ENCODE peak calls at places on chromosome 2, in seven cellular contexts. G, M, S, N, H, W and Y are unnamed samples. For H3K27me3 and H3K4me1, the result is how much of the 10 kb centered on the place peaks cover.

GRCh38 chr2:26559556-26559955 is 81.6 kb downstream of the CIB4 start:
- DNase-seq in G (no peak), N (no peak), H (no peak), W (no peak), S (no peak), M (no peak), Y (no peak)

GRCh38 chr2:139864821-139865302 is 1084.7 kb upstream of the NXPH2 start:
- DNase-seq in S (no peak), W (no peak), N (no peak), M (no peak), H (no peak), G (no peak), Y (no peak)

GRCh38 chr2:42829556-42830510 is 37.5 kb upstream of the HAAO start:
- DNase-seq in G (no peak), S (no peak), H (no peak), M (no peak), N (no peak), W (peak), Y (no peak)

GRCh38 chr2:193670478-193670877 is 1475.7 kb upstream of the TMEFF2 start:
- DNase-seq in H (no peak), M (no peak), G (no peak), W (no peak), S (no peak), N (no peak), Y (no peak)

GRCh38 chr2:77397763-77398162 is 124.4 kb downstream of the LRRTM4 start:
- DNase-seq in W (no peak), S (no peak), M (no peak), N (no peak), H (no peak), G (no peak), Y (no peak)

GRCh38 chr2:132651115-132652099 is 18.6 kb downstream of the LYPD1 start:
- DNase-seq in H (no peak), M (peak), W (no peak), G (no peak), S (no peak), N (peak), Y (no peak)

GRCh38 chr2:206424134-206424533 is 19.2 kb upstream of the ADAM23 start:
- DNase-seq in M (no peak), G (no peak), H (no peak), W (no peak), N (peak), S (no peak), Y (no peak)

GRCh38 chr2:64114063-64114911 is 29.9 kb downstream of the PELI1 start:
- DNase-seq in G (no peak), S (no peak), N (peak), M (no peak), W (no peak), H (no peak), Y (no peak)

GRCh38 chr2:158600155-158600802 is 143.5 kb downstream of the PKP4 start:
- DNase-seq in W (peak), S (peak), M (peak), N (peak), H (peak), G (no peak), Y (peak)

GRCh38 chr2:42973771-42974170 is 181.4 kb upstream of the HAAO start:
- DNase-seq in W (no peak), S (no peak), N (peak), G (peak), H (no peak), M (no peak), Y (peak)

GRCh38 chr2:160253440-160254296 is 53.6 kb upstream of the ITGB6 start:
- DNase-seq in N (no peak), G (no peak), W (no peak), S (no peak), M (no peak), H (no peak), Y (no peak)

GRCh38 chr2:108316194-108316880 is 27.6 kb downstream of the SULT1C2 start:
- DNase-seq in N (no peak), M (no peak), H (no peak), G (no peak), S (no peak), W (peak), Y (no peak)

GRCh38 chr2:201257941-201258665 is 2.2 kb upstream of the CASP8 start:
- DNase-seq in S (peak), G (peak), N (peak), M (peak), W (peak), H (peak), Y (peak)

GRCh38 chr2:62149708-62150107 is 46.2 kb upstream of the B3GNT2 start:
- DNase-seq in M (no peak), S (no peak), N (peak), G (no peak), H (no peak), W (no peak), Y (no peak)

GRCh38 chr2:232687382-232688160 is 9.6 kb upstream of the GIGYF2 start:
- DNase-seq in H (no peak), N (no peak), W (no peak), G (no peak), S (no peak), M (no peak), Y (no peak)

GRCh38 chr2:85772019-85772745 is 18.4 kb downstream of the ATOH8 start:
- DNase-seq in M (peak), G (peak), H (peak), S (peak), W (peak), N (peak), Y (peak)

GRCh38 chr2:117832905-117833613 is 18.6 kb downstream of the DDX18 start:
- DNase-seq in M (no peak), S (no peak), N (peak), G (no peak), W (peak), H (no peak), Y (no peak)

GRCh38 chr2:24083567-24084385 is 858 bp downstream of the TP53I3 start:
- DNase-seq in M (no peak), W (peak), S (peak), N (peak), G (no peak), H (peak), Y (no peak)

GRCh38 chr2:235291464-235291863 is 202.4 kb upstream of the AGAP1 start:
- DNase-seq in N (no peak), M (no peak), G (no peak), H (no peak), W (no peak), S (no peak), Y (no peak)

GRCh38 chr2:239456940-239457339 is 56.1 kb upstream of the HDAC4 start:
- DNase-seq in G (no peak), S (no peak), N (no peak), M (no peak), H (no peak), W (no peak), Y (no peak)

GRCh38 chr2:239457586-239458445 is 57.0 kb upstream of the HDAC4 start:
- DNase-seq in W (no peak), H (no peak), S (no peak), N (no peak), G (no peak), M (no peak), Y (no peak)

GRCh38 chr2:239455436-239456203 is 54.8 kb upstream of the HDAC4 start:
- DNase-seq in H (no peak), G (no peak), M (no peak), N (no peak), S (no peak), W (no peak), Y (no peak)

GRCh38 chr2:239459056-239459455 is 58.2 kb upstream of the HDAC4 start:
- DNase-seq in M (no peak), H (no peak), S (peak), W (no peak), N (no peak), G (no peak), Y (no peak)

DNA sequence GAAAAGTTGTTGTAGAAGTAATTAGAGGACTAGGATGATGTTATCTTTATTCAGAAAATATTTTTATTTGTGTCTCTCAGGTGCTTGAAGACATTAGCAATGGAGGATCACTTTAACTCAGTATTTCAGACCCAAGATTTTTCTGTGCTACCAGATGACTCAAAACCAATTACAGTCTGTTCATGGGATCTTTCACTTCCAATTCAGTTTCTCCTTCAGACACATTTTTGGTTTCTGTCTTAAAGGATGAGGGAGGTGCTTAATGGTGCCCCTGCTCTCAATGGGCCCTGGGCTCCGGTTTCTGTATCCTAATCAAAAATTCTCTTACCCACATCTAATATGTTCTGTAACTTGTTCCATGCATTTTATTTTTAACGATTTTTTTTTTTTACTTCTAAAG is 53.7 kb upstream of the HDAC4 start:
- DNase-seq in H (no peak), M (no peak), N (no peak), W (no peak), S (no peak), G (no peak), Y (no peak)
- H3K27ac ChIP-seq in H (no peak), M (no peak), N (no peak), W (no peak), S (no peak), G (no peak), Y (no peak)

GRCh38 chr2:197908940-197909339 is 104.5 kb downstream of the PLCL1 start:
- DNase-seq in N (no peak), S (no peak), H (no peak), G (no peak), W (no peak), M (no peak), Y (no peak)
- H3K27me3 ChIP-seq in N (under half), S (under half), H (under half), G (under half), W (under half), M (under half), Y (under half)

DNA sequence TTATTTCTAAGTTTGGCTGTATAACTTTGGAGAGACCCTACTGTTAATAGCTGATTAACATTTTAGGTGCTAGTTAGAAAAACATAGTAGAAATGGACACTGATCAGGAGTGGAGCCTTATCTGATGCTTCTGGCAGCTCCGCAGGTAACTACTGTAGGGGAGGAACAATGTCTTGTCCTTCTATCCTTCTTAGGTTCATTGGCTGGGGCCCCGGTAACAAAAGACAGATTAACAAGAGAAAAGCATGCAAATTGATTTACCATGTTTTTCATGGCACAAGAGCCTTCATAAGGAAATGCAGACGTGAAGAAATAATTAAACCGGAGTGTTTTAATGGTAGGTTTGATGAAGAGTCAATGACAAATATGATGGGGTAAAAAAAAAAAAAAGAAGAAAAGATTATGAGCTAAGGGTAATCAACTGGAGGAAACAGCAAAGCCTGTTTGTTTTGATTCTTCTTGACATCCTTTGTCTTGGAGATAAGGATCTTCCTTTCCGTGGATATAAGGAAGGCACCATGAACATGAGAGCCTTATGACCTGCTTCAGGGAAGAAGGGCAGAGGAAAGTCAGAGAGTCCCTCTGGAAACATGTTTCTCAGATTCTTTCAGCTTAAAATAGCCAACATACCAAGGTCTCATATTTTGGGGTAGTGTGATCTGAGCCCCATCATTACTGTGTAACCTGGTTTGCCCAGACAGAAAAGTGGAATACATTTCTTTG is 62.4 kb upstream of the GCFC2 start:
- DNase-seq in W (no peak), M (no peak), G (no peak), N (no peak), S (no peak), H (no peak), Y (no peak)
- H3K4me1 ChIP-seq in W (under half), M (under half), G (under half), N (under half), S (under half), H (under half), Y (under half)

GRCh38 chr2:237665713-237666143 is 38.3 kb downstream of the LRRFIP1 start:
- DNase-seq in S (no peak), H (no peak), N (no peak), W (no peak), G (no peak), M (no peak), Y (no peak)
- H3K27ac ChIP-seq in S (no peak), H (no peak), N (no peak), W (no peak), G (peak), M (no peak), Y (no peak)

DNA sequence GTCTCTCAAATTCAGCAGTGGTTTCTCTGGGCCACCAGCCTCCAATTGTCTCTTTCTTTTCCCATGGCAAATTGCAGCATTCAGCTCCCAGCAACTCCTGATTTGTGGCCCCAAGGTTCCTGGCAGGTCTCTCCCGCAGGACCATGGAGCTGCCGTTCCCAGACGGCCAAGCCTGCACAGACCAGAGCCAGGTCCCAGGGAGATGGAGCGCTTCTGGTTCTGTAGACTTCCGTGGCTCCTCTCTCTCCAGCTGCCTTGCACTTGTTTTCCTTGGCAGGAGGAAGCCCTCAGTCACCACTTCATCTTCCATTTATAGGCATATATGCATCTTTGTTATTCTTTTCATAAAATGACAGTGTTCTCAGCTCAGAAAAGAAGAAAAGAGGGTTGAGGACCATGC is 21.7 kb downstream of the TNP1 start:
- DNase-seq in M (no peak), N (no peak), W (no peak), G (peak), H (no peak), S (no peak), Y (no peak)
- H3K27me3 ChIP-seq in M (under half), N (under half), W (under half), G (under half), H (under half), S (under half), Y (under half)